ENCODE peak calls at places on chromosomes 7 and 10, in ten cellular contexts. D, I, M, O, H, L, X, G, F and B are unnamed samples.

GRCh38 chr7:139725077-139725476 is 52.7 kb downstream of the HIPK2 start:
- DNase-seq in D (peak; percentile 91), I (no peak), M (no peak), O (no peak), H (no peak), L (no peak), X (peak; percentile 66), G (no peak), F (no peak), B (no peak)

GRCh38 chr10:106078796-106079576 is 1085.5 kb downstream of the SORCS1 start:
- DNase-seq in D (peak; percentile 1), I (no peak), M (peak; percentile 6), O (no peak), H (peak; percentile 18), L (no peak), X (no peak), G (no peak), F (no peak), B (no peak)

GRCh38 chr7:27030393-27031001 is 65.3 kb downstream of the HOXA1 start:
- DNase-seq in D (no peak), I (no peak), M (no peak), O (no peak), H (peak; percentile 47), L (no peak), X (no peak), G (no peak), F (no peak), B (no peak)

GRCh38 chr7:119377-120163 is 72.8 kb upstream of the FAM20C start:
- DNase-seq in D (no peak), I (peak; percentile 24), M (no peak), O (no peak), H (no peak), L (no peak), X (no peak), G (no peak), F (no peak), B (no peak)

GRCh38 chr7:1567893-1568292 is 1.9 kb downstream of the PSMG3 start:
- DNase-seq in D (peak; percentile 99), I (no peak), M (peak; percentile 31), O (peak; percentile 43), H (no peak), L (no peak), X (no peak), G (no peak), F (peak; percentile 3), B (no peak)

GRCh38 chr7:105003275-105003674 is 10.7 kb upstream of the KMT2E start:
- DNase-seq in D (peak; percentile 87), I (no peak), M (peak; percentile 9), O (no peak), H (no peak), L (no peak), X (peak; percentile 55), G (no peak), F (no peak), B (no peak)

GRCh38 chr10:121975295-121976086 is 474 bp upstream of the NSMCE4A start:
- DNase-seq in D (no peak), I (no peak), M (no peak), O (no peak), H (no peak), L (no peak), X (no peak), G (no peak), F (no peak), B (no peak)

GRCh38 chr10:55183993-55184392 is 383.0 kb upstream of the PCDH15 start:
- DNase-seq in D (peak; percentile 4), I (no peak), M (no peak), O (no peak), H (no peak), L (no peak), X (no peak), G (no peak), F (no peak), B (no peak)

GRCh38 chr10:31896972-31897384 is 31.7 kb downstream of the ARHGAP12 start:
- DNase-seq in D (peak; percentile 78), I (no peak), M (no peak), O (no peak), H (no peak), L (no peak), X (peak; percentile 62), G (no peak), F (no peak), B (no peak)

GRCh38 chr7:149261321-149261828 is 621 bp upstream of the ZNF783 start:
- DNase-seq in D (peak; percentile 90), I (peak; percentile 13), M (peak; percentile 33), O (no peak), H (peak; percentile 38), L (peak; percentile 40), X (no peak), G (no peak), F (no peak), B (no peak)

GRCh38 chr7:69360913-69361312 is 237.4 kb upstream of the AUTS2 start:
- DNase-seq in D (no peak), I (no peak), M (no peak), O (no peak), H (no peak), L (no peak), X (no peak), G (no peak), F (no peak), B (no peak)

GRCh38 chr10:98435178-98435577 is 11.6 kb downstream of the HPS1 start:
- DNase-seq in D (no peak), I (no peak), M (no peak), O (no peak), H (no peak), L (no peak), X (no peak), G (no peak), F (no peak), B (no peak)